ENCODE peak calls at places on chromosome 22, in four cellular contexts. U, I, C and G are unnamed samples.

GRCh38 chr22:46537221-46537945 is at the start of gene CELSR1:
- DNase-seq in I (peak; percentile 91), U (peak; percentile 67), C (peak; percentile 49), G (no peak)

GRCh38 chr22:48858121-48858520 is 969.6 kb downstream of the BRD1 start:
- DNase-seq in C (no peak), U (no peak), I (no peak), G (no peak)

GRCh38 chr22:39543095-39543494 is 10.5 kb upstream of the RPS19BP1 start:
- DNase-seq in C (no peak), U (no peak), I (peak; percentile 72), G (no peak)

GRCh38 chr22:49426098-49426497 is 401.6 kb downstream of the BRD1 start:
- DNase-seq in C (no peak), U (no peak), I (no peak), G (no peak)

GRCh38 chr22:41891407-41891806 is 23.5 kb downstream of the SHISA8 start:
- DNase-seq in I (no peak), C (no peak), U (no peak), G (no peak)

GRCh38 chr22:50293441-50294318 is 13.8 kb downstream of the PLXNB2 start:
- DNase-seq in C (no peak), I (peak; percentile 95), U (peak; percentile 82), G (no peak)

GRCh38 chr22:35559354-35560005 is 18.8 kb downstream of the RASD2 start:
- DNase-seq in I (no peak), U (peak; percentile 66), C (no peak), G (no peak)

GRCh38 chr22:45322873-45323525 is 13.3 kb downstream of the FAM118A start:
- DNase-seq in I (no peak), U (no peak), C (no peak), G (no peak)

GRCh38 chr22:50731811-50732624 is 6.0 kb upstream of the ACR start:
- DNase-seq in C (peak; percentile 86), U (peak; percentile 7), I (peak; percentile 78), G (peak; percentile 36)

GRCh38 chr22:43510226-43511070 is 98.6 kb downstream of the MPPED1 start:
- DNase-seq in I (no peak), U (no peak), C (no peak), G (no peak)

GRCh38 chr22:30655532-30655931 is 12.1 kb downstream of the DUSP18 start:
- DNase-seq in C (no peak), U (no peak), I (peak; percentile 36), G (no peak)

GRCh38 chr22:45451988-45452387 is 38.5 kb downstream of the RIBC2 start:
- DNase-seq in C (no peak), U (no peak), I (no peak), G (no peak)

GRCh38 chr22:42294034-42294985 is 23.9 kb upstream of the TCF20 start:
- DNase-seq in U (peak; percentile 36), I (peak; percentile 93), C (no peak), G (no peak)

GRCh38 chr22:40955516-40955915 is 4.3 kb downstream of the RBX1 start:
- DNase-seq in U (peak; percentile 22), C (no peak), I (no peak), G (no peak)

GRCh38 chr22:50473855-50474671 is 772 bp downstream of the SBF1 start:
- DNase-seq in U (peak; percentile 60), I (peak; percentile 76), C (no peak), G (no peak)